ENCODE peak calls at places on chromosome 2, in ten cellular contexts. F, R, L, B, X, P, J, H, D and V are unnamed samples.

GRCh38 chr2:179412116-179412515 is 147.5 kb upstream of the SESTD1 start:
- DNase-seq in F (no peak), R (no peak), L (no peak), B (no peak), X (no peak), P (no peak), J (no peak), H (no peak), D (no peak), V (no peak)

GRCh38 chr2:205056066-205056678 is 510.9 kb downstream of the PARD3B start:
- DNase-seq in F (no peak), R (no peak), L (no peak), B (no peak), X (no peak), P (no peak), J (peak; percentile 40), H (no peak), D (peak; percentile 15), V (no peak)

GRCh38 chr2:20682166-20682565 is 15.2 kb downstream of the GDF7 start:
- DNase-seq in F (no peak), R (no peak), L (peak; percentile 42), B (no peak), X (peak; percentile 40), P (no peak), J (no peak), H (no peak), D (peak; percentile 29), V (no peak)

GRCh38 chr2:133844214-133844892 is 276.1 kb upstream of the NCKAP5 start:
- DNase-seq in F (peak; percentile 80), R (peak; percentile 41), L (peak; percentile 90), B (peak; percentile 50), X (peak; percentile 59), P (peak; percentile 80), J (peak; percentile 69), H (peak; percentile 34), D (peak; percentile 90), V (peak; percentile 14)

GRCh38 chr2:159600752-159601151 is 15.6 kb downstream of the BAZ2B start:
- DNase-seq in F (no peak), R (no peak), L (no peak), B (no peak), X (no peak), P (peak; percentile 52), J (peak; percentile 38), H (no peak), D (peak; percentile 79), V (no peak)

GRCh38 chr2:151020411-151020810 is 241.3 kb downstream of the RBM43 start:
- DNase-seq in F (no peak), R (no peak), L (no peak), B (no peak), X (no peak), P (no peak), J (no peak), H (no peak), D (no peak), V (no peak)

GRCh38 chr2:73685770-73686438 is 43.7 kb upstream of the NAT8 start:
- DNase-seq in F (no peak), R (no peak), L (no peak), B (no peak), X (peak; percentile 81), P (no peak), J (no peak), H (no peak), D (no peak), V (no peak)

GRCh38 chr2:238093181-238094140 is 6.7 kb upstream of the ESPNL start:
- DNase-seq in F (no peak), R (no peak), L (peak; percentile 23), B (no peak), X (no peak), P (no peak), J (no peak), H (no peak), D (no peak), V (no peak)

GRCh38 chr2:130913891-130914290 is 77.2 kb downstream of the ARHGEF4 start:
- DNase-seq in F (no peak), R (no peak), L (no peak), B (no peak), X (no peak), P (no peak), J (no peak), H (no peak), D (no peak), V (no peak)